ENCODE peak calls at places on chromosomes 6 and 20, in five cellular contexts. One of them, this sample, is unnamed.

GRCh38 chr6:43699564-43700186 is 12.1 kb upstream of the MRPS18A start:
- DNase-seq in GM19239: no peak
- DNase-seq in astrocyte: no peak
- DNase-seq in HS-27A: no peak
- DNase-seq in GM20000: no peak
- DNase-seq in this sample: no peak

GRCh38 chr6:149079911-149080501 is 237.5 kb upstream of the TAB2 start:
- DNase-seq in GM19239: no peak
- DNase-seq in astrocyte: peak; percentile 65
- DNase-seq in HS-27A: no peak
- DNase-seq in GM20000: no peak
- DNase-seq in this sample: no peak

GRCh38 chr20:24965065-24965919 is 16.2 kb downstream of the CST7 start:
- DNase-seq in GM19239: no peak
- DNase-seq in astrocyte: no peak
- DNase-seq in HS-27A: no peak
- DNase-seq in GM20000: no peak
- DNase-seq in this sample: no peak

GRCh38 chr6:42226251-42227143 is 8.8 kb upstream of the MRPS10 start:
- DNase-seq in GM19239: no peak
- DNase-seq in astrocyte: peak; percentile 65
- DNase-seq in HS-27A: no peak
- DNase-seq in GM20000: no peak
- DNase-seq in this sample: no peak

GRCh38 chr20:63036266-63036665 is 29.5 kb upstream of the BHLHE23 start:
- DNase-seq in GM19239: no peak
- DNase-seq in astrocyte: no peak
- DNase-seq in HS-27A: no peak
- DNase-seq in GM20000: peak; percentile 24
- DNase-seq in this sample: no peak

GRCh38 chr6:31037692-31038091 is 27.4 kb downstream of the MUC22 start:
- DNase-seq in GM19239: no peak
- DNase-seq in astrocyte: peak; percentile 78
- DNase-seq in HS-27A: no peak
- DNase-seq in GM20000: no peak
- DNase-seq in this sample: peak; percentile 38

GRCh38 chr20:23125159-23125558 is 39.0 kb upstream of the CD93 start:
- DNase-seq in GM19239: no peak
- DNase-seq in astrocyte: no peak
- DNase-seq in HS-27A: no peak
- DNase-seq in GM20000: no peak
- DNase-seq in this sample: no peak

GRCh38 chr6:108630050-108630714 is 69.5 kb downstream of the FOXO3 start:
- DNase-seq in GM19239: no peak
- DNase-seq in astrocyte: no peak
- DNase-seq in HS-27A: no peak
- DNase-seq in GM20000: no peak
- DNase-seq in this sample: no peak

GRCh38 chr6:35449287-35449881 is 2.8 kb upstream of the FANCE start:
- DNase-seq in GM19239: peak; percentile 75
- DNase-seq in astrocyte: peak; percentile 38
- DNase-seq in HS-27A: no peak
- DNase-seq in GM20000: peak; percentile 91
- DNase-seq in this sample: no peak

GRCh38 chr6:134729590-134729989 is 220.3 kb downstream of the ALDH8A1 start:
- DNase-seq in GM19239: no peak
- DNase-seq in astrocyte: peak; percentile 68
- DNase-seq in HS-27A: no peak
- DNase-seq in GM20000: no peak
- DNase-seq in this sample: no peak

GRCh38 chr6:83509416-83509815 is 2.9 kb upstream of the PRSS35 start:
- DNase-seq in GM19239: no peak
- DNase-seq in astrocyte: peak; percentile 16
- DNase-seq in HS-27A: no peak
- DNase-seq in GM20000: no peak
- DNase-seq in this sample: no peak

GRCh38 chr20:49668181-49668877 is 45.3 kb downstream of the B4GALT5 start:
- DNase-seq in GM19239: peak; percentile 50
- DNase-seq in astrocyte: no peak
- DNase-seq in HS-27A: no peak
- DNase-seq in GM20000: peak; percentile 82
- DNase-seq in this sample: no peak

GRCh38 chr20:50054626-50055511 is 58.1 kb downstream of the UBE2V1 start:
- DNase-seq in GM19239: no peak
- DNase-seq in astrocyte: peak; percentile 32
- DNase-seq in HS-27A: no peak
- DNase-seq in GM20000: no peak
- DNase-seq in this sample: no peak

GRCh38 chr20:51653226-51653625 is 110.7 kb upstream of the NFATC2 start:
- DNase-seq in GM19239: no peak
- DNase-seq in astrocyte: no peak
- DNase-seq in HS-27A: no peak
- DNase-seq in GM20000: no peak
- DNase-seq in this sample: no peak

GRCh38 chr6:132322398-132322797 is 78.9 kb downstream of the MOXD1 start:
- DNase-seq in GM19239: no peak
- DNase-seq in astrocyte: peak; percentile 70
- DNase-seq in HS-27A: no peak
- DNase-seq in GM20000: no peak
- DNase-seq in this sample: no peak

GRCh38 chr6:24935753-24936152 is at the start of gene RIPOR2:
- DNase-seq in GM19239: no peak
- DNase-seq in astrocyte: no peak
- DNase-seq in HS-27A: no peak
- DNase-seq in GM20000: no peak
- DNase-seq in this sample: no peak

GRCh38 chr6:43172127-43173007 is 1.3 kb downstream of the SRF start:
- DNase-seq in GM19239: no peak
- DNase-seq in astrocyte: no peak
- DNase-seq in HS-27A: no peak
- DNase-seq in GM20000: peak; percentile 58
- DNase-seq in this sample: no peak

GRCh38 chr6:154536255-154536654 is 25.8 kb upstream of the CNKSR3 start:
- DNase-seq in GM19239: no peak
- DNase-seq in astrocyte: no peak
- DNase-seq in HS-27A: no peak
- DNase-seq in GM20000: no peak
- DNase-seq in this sample: no peak

GRCh38 chr6:53042112-53042511 is 23.1 kb upstream of the FBXO9 start:
- DNase-seq in GM19239: no peak
- DNase-seq in astrocyte: peak; percentile 95
- DNase-seq in HS-27A: no peak
- DNase-seq in GM20000: no peak
- DNase-seq in this sample: peak; percentile 46

GRCh38 chr6:158150701-158151100 is 17.4 kb downstream of the SERAC1 start:
- DNase-seq in GM19239: no peak
- DNase-seq in astrocyte: peak; percentile 79
- DNase-seq in HS-27A: no peak
- DNase-seq in GM20000: no peak
- DNase-seq in this sample: no peak

GRCh38 chr20:48634641-48635040 is 193.2 kb downstream of the PREX1 start:
- DNase-seq in GM19239: no peak
- DNase-seq in astrocyte: no peak
- DNase-seq in HS-27A: no peak
- DNase-seq in GM20000: no peak
- DNase-seq in this sample: no peak

GRCh38 chr6:157823523-157824370 is 701 bp downstream of the SNX9 start:
- DNase-seq in GM19239: peak; percentile 44
- DNase-seq in astrocyte: peak; percentile 76
- DNase-seq in HS-27A: no peak
- DNase-seq in GM20000: peak; percentile 79
- DNase-seq in this sample: peak; percentile 54

GRCh38 chr20:21089421-21089820 is 16.7 kb downstream of the LINC00237 start:
- DNase-seq in GM19239: no peak
- DNase-seq in astrocyte: no peak
- DNase-seq in HS-27A: no peak
- DNase-seq in GM20000: no peak
- DNase-seq in this sample: no peak

GRCh38 chr6:128062882-128063603 is 162.2 kb upstream of the THEMIS start:
- DNase-seq in GM19239: no peak
- DNase-seq in astrocyte: peak; percentile 34
- DNase-seq in HS-27A: no peak
- DNase-seq in GM20000: no peak
- DNase-seq in this sample: no peak

GRCh38 chr6:72776456-72776855 is 154.6 kb downstream of the KCNQ5 start:
- DNase-seq in GM19239: no peak
- DNase-seq in astrocyte: no peak
- DNase-seq in HS-27A: no peak
- DNase-seq in GM20000: no peak
- DNase-seq in this sample: no peak

This sample was measured in retinal pigment epithelial cell.